ENCODE peak calls at places on chromosome 9, in seven cellular contexts. One of them, this sample, is unnamed.

GRCh38 chr9:117926031-117926655 is 221.9 kb downstream of the TLR4 start:
- DNase-seq in pancreas: no peak
- DNase-seq in hepatocyte: no peak
- DNase-seq in M059J: peak
- DNase-seq in G401: no peak
- DNase-seq in NCI-H345: no peak
- DNase-seq in GM12865: no peak
- DNase-seq in this sample: no peak

GRCh38 chr9:100088202-100088601 is 10.6 kb downstream of the ERP44 start:
- DNase-seq in pancreas: no peak
- DNase-seq in hepatocyte: no peak
- DNase-seq in M059J: no peak
- DNase-seq in G401: no peak
- DNase-seq in NCI-H345: no peak
- DNase-seq in GM12865: no peak
- DNase-seq in this sample: no peak

GRCh38 chr9:112112941-112113399 is 62.1 kb downstream of the SUSD1 start:
- DNase-seq in pancreas: peak
- DNase-seq in hepatocyte: peak
- DNase-seq in M059J: peak
- DNase-seq in G401: peak
- DNase-seq in NCI-H345: peak
- DNase-seq in GM12865: peak
- DNase-seq in this sample: no peak

GRCh38 chr9:72365525-72366256 is 683 bp upstream of the ZFAND5 start:
- DNase-seq in pancreas: peak
- DNase-seq in hepatocyte: peak
- DNase-seq in M059J: peak
- DNase-seq in G401: peak
- DNase-seq in NCI-H345: peak
- DNase-seq in GM12865: peak
- DNase-seq in this sample: peak

GRCh38 chr9:94921072-94921471 is 194.6 kb downstream of the AOPEP start:
- DNase-seq in pancreas: no peak
- DNase-seq in hepatocyte: peak
- DNase-seq in M059J: peak
- DNase-seq in G401: no peak
- DNase-seq in NCI-H345: no peak
- DNase-seq in GM12865: no peak
- DNase-seq in this sample: no peak

GRCh38 chr9:27019589-27019988 is 14.1 kb upstream of the LRRC19 start:
- DNase-seq in pancreas: no peak
- DNase-seq in hepatocyte: no peak
- DNase-seq in M059J: peak
- DNase-seq in G401: no peak
- DNase-seq in NCI-H345: no peak
- DNase-seq in GM12865: no peak
- DNase-seq in this sample: no peak

GRCh38 chr9:87115790-87116189 is 168.5 kb upstream of the GAS1 start:
- DNase-seq in pancreas: no peak
- DNase-seq in hepatocyte: no peak
- DNase-seq in M059J: no peak
- DNase-seq in G401: no peak
- DNase-seq in NCI-H345: no peak
- DNase-seq in GM12865: no peak
- DNase-seq in this sample: no peak

GRCh38 chr9:74770508-74771261 is 117.0 kb downstream of the TRPM6 start:
- DNase-seq in pancreas: peak
- DNase-seq in hepatocyte: peak
- DNase-seq in M059J: no peak
- DNase-seq in G401: no peak
- DNase-seq in NCI-H345: no peak
- DNase-seq in GM12865: peak
- DNase-seq in this sample: no peak

GRCh38 chr9:136273921-136274785 is 28.5 kb upstream of the QSOX2 start:
- DNase-seq in pancreas: no peak
- DNase-seq in hepatocyte: no peak
- DNase-seq in M059J: no peak
- DNase-seq in G401: no peak
- DNase-seq in NCI-H345: no peak
- DNase-seq in GM12865: no peak
- DNase-seq in this sample: no peak

GRCh38 chr9:14372437-14373318 is 58.7 kb upstream of the NFIB start:
- DNase-seq in pancreas: no peak
- DNase-seq in hepatocyte: peak
- DNase-seq in M059J: peak
- DNase-seq in G401: no peak
- DNase-seq in NCI-H345: peak
- DNase-seq in GM12865: no peak
- DNase-seq in this sample: no peak

GRCh38 chr9:122552812-122553211 is at the start of gene OR1N2:
- DNase-seq in pancreas: no peak
- DNase-seq in hepatocyte: no peak
- DNase-seq in M059J: no peak
- DNase-seq in G401: no peak
- DNase-seq in NCI-H345: no peak
- DNase-seq in GM12865: no peak
- DNase-seq in this sample: no peak

GRCh38 chr9:87479801-87480201 is 17.9 kb upstream of the DAPK1 start:
- DNase-seq in pancreas: no peak
- DNase-seq in hepatocyte: peak
- DNase-seq in M059J: peak
- DNase-seq in G401: no peak
- DNase-seq in NCI-H345: no peak
- DNase-seq in GM12865: peak
- DNase-seq in this sample: no peak

GRCh38 chr9:109751253-109751652 is 28.7 kb upstream of the PALM2AKAP2 start:
- DNase-seq in pancreas: no peak
- DNase-seq in hepatocyte: peak
- DNase-seq in M059J: no peak
- DNase-seq in G401: no peak
- DNase-seq in NCI-H345: peak
- DNase-seq in GM12865: no peak
- DNase-seq in this sample: peak

GRCh38 chr9:126403451-126403850 is 76.8 kb downstream of the MVB12B start:
- DNase-seq in pancreas: no peak
- DNase-seq in hepatocyte: no peak
- DNase-seq in M059J: no peak
- DNase-seq in G401: no peak
- DNase-seq in NCI-H345: no peak
- DNase-seq in GM12865: no peak
- DNase-seq in this sample: no peak

GRCh38 chr9:92636627-92637026 is 33.3 kb downstream of the IPPK start:
- DNase-seq in pancreas: no peak
- DNase-seq in hepatocyte: no peak
- DNase-seq in M059J: no peak
- DNase-seq in G401: no peak
- DNase-seq in NCI-H345: no peak
- DNase-seq in GM12865: no peak
- DNase-seq in this sample: no peak

GRCh38 chr9:108150736-108151135 is 661.2 kb upstream of the KLF4 start:
- DNase-seq in pancreas: no peak
- DNase-seq in hepatocyte: no peak
- DNase-seq in M059J: peak
- DNase-seq in G401: no peak
- DNase-seq in NCI-H345: no peak
- DNase-seq in GM12865: no peak
- DNase-seq in this sample: no peak

GRCh38 chr9:119349548-119349947 is 19.7 kb downstream of the BRINP1 start:
- DNase-seq in pancreas: no peak
- DNase-seq in hepatocyte: no peak
- DNase-seq in M059J: no peak
- DNase-seq in G401: no peak
- DNase-seq in NCI-H345: no peak
- DNase-seq in GM12865: no peak
- DNase-seq in this sample: no peak

GRCh38 chr9:83034587-83034986 is 28.4 kb downstream of the RASEF start:
- DNase-seq in pancreas: no peak
- DNase-seq in hepatocyte: no peak
- DNase-seq in M059J: peak
- DNase-seq in G401: no peak
- DNase-seq in NCI-H345: no peak
- DNase-seq in GM12865: no peak
- DNase-seq in this sample: no peak

GRCh38 chr9:122936883-122937282 is 3.9 kb upstream of the RABGAP1 start:
- DNase-seq in pancreas: no peak
- DNase-seq in hepatocyte: no peak
- DNase-seq in M059J: no peak
- DNase-seq in G401: no peak
- DNase-seq in NCI-H345: no peak
- DNase-seq in GM12865: no peak
- DNase-seq in this sample: no peak

GRCh38 chr9:84411647-84412267 is 71.2 kb upstream of the SLC28A3 start:
- DNase-seq in pancreas: no peak
- DNase-seq in hepatocyte: no peak
- DNase-seq in M059J: no peak
- DNase-seq in G401: no peak
- DNase-seq in NCI-H345: no peak
- DNase-seq in GM12865: no peak
- DNase-seq in this sample: no peak

GRCh38 chr9:2159521-2160417 is 144.6 kb downstream of the SMARCA2 start:
- DNase-seq in pancreas: no peak
- DNase-seq in hepatocyte: no peak
- DNase-seq in M059J: no peak
- DNase-seq in G401: peak
- DNase-seq in NCI-H345: no peak
- DNase-seq in GM12865: no peak
- DNase-seq in this sample: no peak

GRCh38 chr9:83432104-83432627 is 106.0 kb downstream of the FRMD3 start:
- DNase-seq in pancreas: peak
- DNase-seq in hepatocyte: no peak
- DNase-seq in M059J: peak
- DNase-seq in G401: peak
- DNase-seq in NCI-H345: no peak
- DNase-seq in GM12865: no peak
- DNase-seq in this sample: peak

GRCh38 chr9:27367175-27367798 is 70.3 kb upstream of the EQTN start:
- DNase-seq in pancreas: no peak
- DNase-seq in hepatocyte: no peak
- DNase-seq in M059J: no peak
- DNase-seq in G401: no peak
- DNase-seq in NCI-H345: no peak
- DNase-seq in GM12865: peak
- DNase-seq in this sample: no peak

GRCh38 chr9:74630228-74630627 is 133.1 kb downstream of the RORB start:
- DNase-seq in pancreas: no peak
- DNase-seq in hepatocyte: no peak
- DNase-seq in M059J: no peak
- DNase-seq in G401: no peak
- DNase-seq in NCI-H345: no peak
- DNase-seq in GM12865: no peak
- DNase-seq in this sample: no peak

GRCh38 chr9:35806101-35806500 is 6.0 kb downstream of the SPAG8 start:
- DNase-seq in pancreas: no peak
- DNase-seq in hepatocyte: no peak
- DNase-seq in M059J: no peak
- DNase-seq in G401: no peak
- DNase-seq in NCI-H345: no peak
- DNase-seq in GM12865: no peak
- DNase-seq in this sample: no peak

GRCh38 chr9:117091529-117091928 is 323.3 kb downstream of the ASTN2 start:
- DNase-seq in pancreas: no peak
- DNase-seq in hepatocyte: no peak
- DNase-seq in M059J: no peak
- DNase-seq in G401: no peak
- DNase-seq in NCI-H345: no peak
- DNase-seq in GM12865: no peak
- DNase-seq in this sample: no peak

GRCh38 chr9:33295571-33295970 is 5.3 kb downstream of the NFX1 start:
- DNase-seq in pancreas: no peak
- DNase-seq in hepatocyte: no peak
- DNase-seq in M059J: no peak
- DNase-seq in G401: no peak
- DNase-seq in NCI-H345: no peak
- DNase-seq in GM12865: peak
- DNase-seq in this sample: no peak

GRCh38 chr9:121353246-121353975 is 16.6 kb downstream of the STOM start:
- DNase-seq in pancreas: no peak
- DNase-seq in hepatocyte: no peak
- DNase-seq in M059J: no peak
- DNase-seq in G401: no peak
- DNase-seq in NCI-H345: no peak
- DNase-seq in GM12865: peak
- DNase-seq in this sample: no peak

GRCh38 chr9:113388833-113389232 is 12.0 kb upstream of the HDHD3 start:
- DNase-seq in pancreas: peak
- DNase-seq in hepatocyte: no peak
- DNase-seq in M059J: no peak
- DNase-seq in G401: no peak
- DNase-seq in NCI-H345: no peak
- DNase-seq in GM12865: no peak
- DNase-seq in this sample: no peak